ENCODE peak calls at places on chromosome 3, in nine cellular contexts. F is endodermal cell, Z is left lung, L is foreskin keratinocyte, P is cardiac muscle cell, U is psoas muscle, K is Panc1, S is dorsolateral prefrontal cortex, A is heart left ventricle. T is an unnamed sample.

GRCh38 chr3:131543714-131544113 is 40.9 kb upstream of the MRPL3 start:
- DNase-seq in F (no peak), Z (peak), L (peak), P (peak), U (peak), K (peak), S (no peak), A (peak), T (peak)

GRCh38 chr3:129485681-129486056 is 42.8 kb upstream of the RHO start:
- DNase-seq in F (no peak), Z (peak), L (peak), P (peak), U (peak), K (no peak), S (no peak), A (peak), T (peak)

GRCh38 chr3:175704366-175705041 is 845.4 kb downstream of the NAALADL2 start:
- DNase-seq in F (no peak), Z (no peak), L (no peak), P (no peak), U (no peak), K (no peak), S (no peak), A (no peak), T (no peak)

GRCh38 chr3:135736740-135737139 is 228.8 kb upstream of the PPP2R3A start:
- DNase-seq in F (peak), Z (no peak), L (peak), P (no peak), U (no peak), K (no peak), S (no peak), A (no peak), T (no peak)

GRCh38 chr3:113223831-113224240 is 12.5 kb downstream of the BOC start:
- DNase-seq in F (no peak), Z (no peak), L (no peak), P (no peak), U (no peak), K (no peak), S (no peak), A (no peak), T (no peak)

GRCh38 chr3:127750226-127751031 is 71.9 kb downstream of the MGLL start:
- DNase-seq in F (no peak), Z (no peak), L (peak), P (peak), U (no peak), K (no peak), S (no peak), A (no peak), T (no peak)

GRCh38 chr3:152466784-152467183 is 198.1 kb downstream of the MBNL1 start:
- DNase-seq in F (no peak), Z (no peak), L (peak), P (peak), U (no peak), K (no peak), S (no peak), A (no peak), T (no peak)

GRCh38 chr3:11567516-11568467 is 75.9 kb downstream of the VGLL4 start:
- DNase-seq in F (no peak), Z (no peak), L (peak), P (peak), U (peak), K (no peak), S (no peak), A (no peak), T (peak)

GRCh38 chr3:102060814-102061213 is 211.5 kb downstream of the NFKBIZ start:
- DNase-seq in F (no peak), Z (no peak), L (peak), P (no peak), U (no peak), K (no peak), S (no peak), A (no peak), T (no peak)

GRCh38 chr3:189863031-189863430 is 231.8 kb downstream of the TP63 start:
- DNase-seq in F (no peak), Z (peak), L (no peak), P (peak), U (no peak), K (no peak), S (no peak), A (peak), T (no peak)

GRCh38 chr3:188002626-188003138 is 151.3 kb upstream of the LPP start:
- DNase-seq in F (no peak), Z (no peak), L (no peak), P (no peak), U (no peak), K (no peak), S (no peak), A (no peak), T (no peak)

GRCh38 chr3:151437906-151438305 is 23.0 kb downstream of the IGSF10 start:
- DNase-seq in F (no peak), Z (no peak), L (no peak), P (no peak), U (no peak), K (no peak), S (no peak), A (no peak), T (no peak)

GRCh38 chr3:127077506-127078064 is 94.7 kb downstream of the PLXNA1 start:
- DNase-seq in F (no peak), Z (no peak), L (no peak), P (no peak), U (no peak), K (no peak), S (no peak), A (peak), T (no peak)

GRCh38 chr3:187616307-187616939 is 53.8 kb downstream of the SST start:
- DNase-seq in F (peak), Z (peak), L (peak), P (peak), U (peak), K (peak), S (peak), A (no peak), T (no peak)

GRCh38 chr3:45947361-45947760 is 4.1 kb downstream of the CXCR6 start:
- DNase-seq in F (no peak), Z (no peak), L (no peak), P (no peak), U (no peak), K (no peak), S (no peak), A (no peak), T (no peak)

GRCh38 chr3:16084887-16085286 is 89.6 kb upstream of the GALNT15 start:
- DNase-seq in F (no peak), Z (no peak), L (peak), P (peak), U (no peak), K (no peak), S (no peak), A (no peak), T (no peak)

GRCh38 chr3:66037330-66037985 is 1.3 kb downstream of the MAGI1 start:
- DNase-seq in F (peak), Z (peak), L (peak), P (peak), U (peak), K (no peak), S (peak), A (peak), T (no peak)

GRCh38 chr3:484302-484701 is 287.7 kb downstream of the CHL1 start:
- DNase-seq in F (no peak), Z (no peak), L (no peak), P (peak), U (no peak), K (no peak), S (no peak), A (no peak), T (no peak)

GRCh38 chr3:154953538-154953937 is 126.6 kb upstream of the MME start:
- DNase-seq in F (no peak), Z (no peak), L (no peak), P (no peak), U (no peak), K (no peak), S (no peak), A (no peak), T (no peak)

GRCh38 chr3:79886204-79886603 is 118.4 kb upstream of the ROBO1 start:
- DNase-seq in F (no peak), Z (no peak), L (no peak), P (no peak), U (no peak), K (no peak), S (no peak), A (no peak), T (no peak)

GRCh38 chr3:7015683-7016440 is 154.9 kb downstream of the GRM7 start:
- DNase-seq in F (no peak), Z (no peak), L (no peak), P (no peak), U (no peak), K (no peak), S (no peak), A (no peak), T (no peak)

GRCh38 chr3:10423171-10423882 is 82.1 kb downstream of the ATP2B2 start:
- DNase-seq in F (peak), Z (no peak), L (no peak), P (no peak), U (no peak), K (no peak), S (no peak), A (no peak), T (no peak)

GRCh38 chr3:42166662-42167300 is 75.6 kb downstream of the TRAK1 start:
- DNase-seq in F (no peak), Z (no peak), L (no peak), P (no peak), U (no peak), K (no peak), S (no peak), A (no peak), T (no peak)

GRCh38 chr3:58544546-58544945 is 7.6 kb upstream of the ACOX2 start:
- DNase-seq in F (no peak), Z (no peak), L (no peak), P (no peak), U (no peak), K (no peak), S (no peak), A (no peak), T (no peak)

GRCh38 chr3:184133840-184134745 is 1.1 kb upstream of the EIF2B5 start:
- DNase-seq in F (peak), Z (peak), L (peak), P (peak), U (peak), K (peak), S (peak), A (peak), T (peak)

GRCh38 chr3:25588441-25589103 is 76.1 kb downstream of the TOP2B start:
- DNase-seq in F (no peak), Z (no peak), L (no peak), P (no peak), U (no peak), K (no peak), S (no peak), A (no peak), T (no peak)

GRCh38 chr3:64300790-64301423 is 75.6 kb upstream of the PRICKLE2 start:
- DNase-seq in F (no peak), Z (no peak), L (peak), P (peak), U (no peak), K (no peak), S (no peak), A (no peak), T (no peak)

GRCh38 chr3:45437388-45437787 is 49.0 kb downstream of the LARS2 start:
- DNase-seq in F (no peak), Z (no peak), L (no peak), P (no peak), U (no peak), K (no peak), S (peak), A (no peak), T (no peak)

GRCh38 chr3:149466192-149466591 is 8.3 kb upstream of the TM4SF4 start:
- DNase-seq in F (peak), Z (no peak), L (peak), P (peak), U (no peak), K (no peak), S (no peak), A (no peak), T (peak)

GRCh38 chr3:99131876-99132275 is 230.4 kb upstream of the DCBLD2 start:
- DNase-seq in F (no peak), Z (no peak), L (peak), P (peak), U (no peak), K (no peak), S (no peak), A (no peak), T (no peak)

GRCh38 chr3:160169139-160169830 is 55.9 kb upstream of the C3orf80 start:
- DNase-seq in F (peak), Z (no peak), L (peak), P (peak), U (no peak), K (no peak), S (no peak), A (no peak), T (no peak)

GRCh38 chr3:129749692-129750091 is 143.2 kb upstream of the PLXND1 start:
- DNase-seq in F (no peak), Z (no peak), L (peak), P (no peak), U (no peak), K (no peak), S (no peak), A (no peak), T (no peak)

GRCh38 chr3:71156062-71156665 is 427.4 kb downstream of the FOXP1 start:
- DNase-seq in F (peak), Z (no peak), L (peak), P (no peak), U (no peak), K (no peak), S (no peak), A (no peak), T (no peak)

GRCh38 chr3:138323971-138324370 is 5.7 kb downstream of the NME9 start:
- DNase-seq in F (no peak), Z (no peak), L (no peak), P (peak), U (no peak), K (no peak), S (no peak), A (no peak), T (no peak)

GRCh38 chr3:124413393-124413792 is 316.9 kb upstream of the UMPS start:
- DNase-seq in F (no peak), Z (no peak), L (no peak), P (no peak), U (no peak), K (no peak), S (no peak), A (no peak), T (no peak)

GRCh38 chr3:161413127-161413854 is 42.0 kb upstream of the SPTSSB start:
- DNase-seq in F (no peak), Z (peak), L (no peak), P (peak), U (no peak), K (no peak), S (peak), A (no peak), T (peak)

GRCh38 chr3:197549261-197549885 is 6.4 kb downstream of the BDH1 start:
- DNase-seq in F (peak), Z (no peak), L (no peak), P (no peak), U (no peak), K (no peak), S (no peak), A (no peak), T (no peak)

GRCh38 chr3:100982710-100983109 is 10.5 kb downstream of the ABI3BP start:
- DNase-seq in F (no peak), Z (no peak), L (no peak), P (peak), U (peak), K (no peak), S (no peak), A (peak), T (no peak)

GRCh38 chr3:172561894-172562664 is 38.8 kb upstream of the TNFSF10 start:
- DNase-seq in F (no peak), Z (no peak), L (no peak), P (no peak), U (no peak), K (peak), S (no peak), A (no peak), T (no peak)
- H3K27ac ChIP-seq in F (no peak), Z (peak), L (peak), P (no peak), U (peak), K (peak), S (no peak), A (peak), T (peak)

GRCh38 chr3:32842987-32843386 is 25.2 kb downstream of the TRIM71 start:
- DNase-seq in F (peak), Z (no peak), L (no peak), P (no peak), U (no peak), K (no peak), S (no peak), A (no peak), T (no peak)
- H3K27ac ChIP-seq in F (peak), Z (no peak), L (no peak), P (peak), U (no peak), K (no peak), S (no peak), A (no peak), T (no peak)

DNA sequence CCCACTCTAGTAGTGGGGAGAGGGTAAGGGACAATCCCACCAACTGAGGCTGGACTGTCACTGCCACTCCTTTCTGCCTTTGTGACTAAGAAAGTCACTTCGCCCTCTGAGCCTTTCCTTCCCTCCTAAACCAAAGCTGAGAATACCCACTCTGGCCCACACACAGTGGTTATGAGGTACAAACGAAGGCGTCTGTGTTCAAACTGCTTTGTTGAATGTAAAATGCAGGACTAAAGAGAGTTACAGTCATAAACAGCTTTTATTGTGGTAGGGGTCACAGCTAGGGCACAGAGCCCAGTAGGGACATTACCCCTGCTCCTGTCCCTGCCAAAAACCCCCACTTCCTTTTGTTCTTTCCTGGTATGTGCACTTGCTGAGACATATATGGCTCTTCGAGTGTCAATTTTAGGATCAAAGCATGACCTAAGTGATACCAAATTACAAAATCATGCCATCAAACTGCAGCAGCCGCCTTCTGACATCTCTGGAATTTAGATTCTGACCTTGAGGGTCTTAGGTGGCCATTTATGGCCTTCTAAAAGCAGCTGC is 45.1 kb downstream of the CTDSPL start:
- DNase-seq in F (no peak), Z (no peak), L (no peak), P (no peak), U (no peak), K (no peak), S (no peak), A (no peak), T (no peak)
- H3K27ac ChIP-seq in F (peak), Z (no peak), L (no peak), P (peak), U (peak), K (no peak), S (peak), A (peak), T (peak)

DNA sequence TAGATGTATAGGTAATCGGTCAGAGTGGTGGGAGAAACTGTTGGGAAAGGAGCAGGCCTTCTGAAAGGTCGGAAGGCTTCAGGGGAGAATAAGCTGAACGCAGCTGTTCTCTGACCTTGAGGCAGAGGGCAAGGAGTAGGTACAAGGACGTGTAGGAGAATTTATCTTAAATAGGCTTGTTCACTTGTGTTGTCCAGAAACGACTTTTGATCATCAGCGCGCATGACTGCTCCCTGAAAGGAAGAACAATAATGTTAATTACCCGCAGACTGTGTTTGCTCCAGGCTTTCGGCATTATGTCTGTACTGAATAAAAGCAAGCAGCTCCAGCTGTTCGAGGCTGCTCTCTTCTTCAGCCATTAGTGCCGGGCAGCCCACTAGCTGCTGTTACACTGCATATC is 39.6 kb downstream of the GPR160 start:
- DNase-seq in F (no peak), Z (no peak), L (no peak), P (no peak), U (no peak), K (no peak), S (no peak), A (no peak), T (no peak)
- H3K27ac ChIP-seq in F (no peak), Z (no peak), L (no peak), P (no peak), U (no peak), K (no peak), S (no peak), A (no peak), T (no peak)

DNA sequence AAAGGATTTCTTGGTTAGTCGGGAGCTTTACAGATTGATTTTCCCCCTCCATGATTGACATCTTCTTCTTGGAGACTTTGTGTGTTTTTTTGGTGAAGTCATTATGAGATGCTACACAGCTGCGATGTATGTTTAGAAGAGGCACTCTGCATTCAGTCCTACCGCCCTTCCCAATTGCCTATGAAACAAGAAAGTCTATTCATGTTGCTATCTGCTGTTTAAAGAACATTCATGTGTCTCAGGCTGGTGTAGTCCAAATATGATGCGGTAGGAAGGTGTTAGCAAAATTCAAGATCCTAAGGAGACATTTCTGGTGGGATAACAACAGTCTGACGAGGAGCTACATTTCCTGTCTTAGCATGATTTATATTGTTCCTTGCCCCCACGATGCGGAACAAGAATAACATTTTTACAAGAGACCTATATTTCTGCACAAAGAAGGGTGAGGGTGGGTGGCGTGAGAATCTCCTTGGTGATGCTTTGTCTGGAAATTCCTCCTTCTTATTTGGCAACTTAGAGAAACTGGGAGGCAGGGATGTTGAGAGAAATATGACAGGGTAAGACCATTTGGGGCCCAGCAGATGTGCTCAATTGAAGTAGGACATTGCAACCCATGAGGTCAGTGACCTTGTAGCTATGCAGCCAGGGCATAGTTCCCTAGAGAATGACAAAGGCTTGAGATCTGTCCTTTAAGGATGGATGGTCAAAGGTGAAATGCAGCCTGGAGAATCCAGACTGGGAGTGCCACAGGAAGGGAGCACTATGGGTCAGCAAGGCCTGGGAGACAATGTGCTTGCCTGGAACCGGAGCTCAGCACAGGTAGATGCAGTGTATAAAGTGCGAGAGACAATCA is 317.3 kb upstream of the TBL1XR1 start:
- DNase-seq in F (no peak), Z (no peak), L (no peak), P (no peak), U (no peak), K (no peak), S (no peak), A (no peak), T (no peak)
- H3K27ac ChIP-seq in F (peak), Z (no peak), L (no peak), P (no peak), U (no peak), K (peak), S (peak), A (no peak), T (no peak)

GRCh38 chr3:158479051-158479450 is 91.9 kb upstream of the MLF1 start:
- DNase-seq in F (no peak), Z (no peak), L (no peak), P (no peak), U (no peak), K (no peak), S (no peak), A (no peak), T (no peak)

GRCh38 chr3:158486200-158486599 is 84.8 kb upstream of the MLF1 start:
- DNase-seq in F (no peak), Z (no peak), L (no peak), P (no peak), U (no peak), K (no peak), S (no peak), A (no peak), T (no peak)

GRCh38 chr3:158489181-158489580 is 81.8 kb upstream of the MLF1 start:
- DNase-seq in F (no peak), Z (no peak), L (no peak), P (no peak), U (no peak), K (no peak), S (no peak), A (no peak), T (no peak)

GRCh38 chr3:158488670-158489069 is 82.3 kb upstream of the MLF1 start:
- DNase-seq in F (no peak), Z (no peak), L (no peak), P (no peak), U (no peak), K (no peak), S (no peak), A (no peak), T (no peak)

GRCh38 chr3:158483701-158484100 is 87.3 kb upstream of the MLF1 start:
- DNase-seq in F (no peak), Z (no peak), L (no peak), P (no peak), U (no peak), K (no peak), S (no peak), A (no peak), T (no peak)
- H3K27ac ChIP-seq in F (no peak), Z (no peak), L (no peak), P (no peak), U (no peak), K (no peak), S (no peak), A (no peak), T (no peak)

GRCh38 chr3:31953091-31953490 is 28.0 kb downstream of the OSBPL10 start:
- DNase-seq in F (no peak), Z (no peak), L (no peak), P (no peak), U (no peak), K (no peak), S (no peak), A (no peak), T (no peak)
- H3K27ac ChIP-seq in F (no peak), Z (no peak), L (no peak), P (no peak), U (no peak), K (no peak), S (no peak), A (no peak), T (no peak)